ENCODE peak calls at places on chromosomes 16 and 17, in four cellular contexts. B, G, O and T are unnamed samples.

GRCh38 chr16:19179890-19180490 is 11.9 kb downstream of the SYT17 start:
- DNase-seq in O (peak), G (peak), B (no peak), T (peak)

GRCh38 chr17:2735896-2736295 is 13.6 kb downstream of the CCDC92B start:
- DNase-seq in G (no peak), B (no peak), O (no peak), T (no peak)

GRCh38 chr17:12664894-12665262 is 812 bp upstream of the MYOCD start:
- DNase-seq in G (no peak), B (no peak), O (no peak), T (no peak)

GRCh38 chr17:57532556-57532955 is 212.5 kb downstream of the CCDC182 start:
- DNase-seq in G (peak), B (no peak), O (no peak), T (no peak)

GRCh38 chr16:11056989-11057645 is 112.8 kb downstream of the CLEC16A start:
- DNase-seq in B (no peak), G (no peak), O (no peak), T (no peak)

GRCh38 chr16:15772579-15773293 is 84.1 kb downstream of the MYH11 start:
- DNase-seq in G (no peak), O (no peak), B (no peak), T (no peak)

GRCh38 chr17:8621585-8621984 is 8.9 kb downstream of the MYH10 start:
- DNase-seq in O (no peak), G (peak), B (no peak), T (no peak)

GRCh38 chr17:38711792-38712571 is 6.9 kb downstream of the MLLT6 start:
- DNase-seq in B (no peak), G (no peak), O (no peak), T (no peak)

GRCh38 chr17:28949185-28950016 is 1.9 kb downstream of the PHF12 start:
- DNase-seq in B (no peak), O (no peak), G (peak), T (peak)

GRCh38 chr17:31877911-31878702 is 19.1 kb upstream of the COPRS start:
- DNase-seq in G (no peak), O (no peak), B (no peak), T (no peak)

GRCh38 chr17:7056386-7056785 is 12.5 kb upstream of the SLC16A11 start:
- DNase-seq in B (no peak), G (no peak), O (no peak), T (no peak)

GRCh38 chr16:71917900-71918299 is 22.6 kb downstream of the IST1 start:
- DNase-seq in B (no peak), O (no peak), G (no peak), T (no peak)

GRCh38 chr16:56977256-56977655 is 12.1 kb upstream of the NLRC5 start:
- DNase-seq in B (no peak), O (no peak), G (no peak), T (no peak)

GRCh38 chr16:25092489-25092888 is 19.1 kb upstream of the LCMT1 start:
- DNase-seq in B (no peak), O (no peak), G (no peak), T (no peak)

GRCh38 chr16:76389126-76389525 is 111.9 kb downstream of the CNTNAP4 start:
- DNase-seq in G (no peak), B (no peak), O (no peak), T (no peak)

GRCh38 chr16:83215417-83216001 is 588.7 kb downstream of the CDH13 start:
- DNase-seq in B (no peak), O (peak), G (peak), T (peak)

GRCh38 chr17:19249681-19250080 is 12.5 kb downstream of the EPN2 start:
- DNase-seq in B (no peak), G (no peak), O (no peak), T (no peak)

GRCh38 chr16:50985733-50986132 is 165.3 kb downstream of the SALL1 start:
- DNase-seq in O (no peak), G (no peak), B (no peak), T (no peak)

GRCh38 chr16:25192096-25192495 is 24.7 kb upstream of the AQP8 start:
- DNase-seq in B (no peak), O (no peak), G (no peak), T (no peak)

GRCh38 chr17:67392111-67392510 is 15.0 kb downstream of the PITPNC1 start:
- DNase-seq in B (no peak), G (no peak), O (no peak), T (no peak)

GRCh38 chr17:75417054-75417453 is 11.6 kb upstream of the GRB2 start:
- DNase-seq in B (no peak), O (no peak), G (no peak), T (no peak)

GRCh38 chr17:42378597-42379594 is 9.3 kb downstream of the STAT3 start:
- DNase-seq in G (no peak), B (peak), O (no peak), T (no peak)

GRCh38 chr16:84091460-84091859 is 25.3 kb downstream of the MBTPS1 start:
- DNase-seq in B (no peak), G (peak), O (no peak), T (no peak)

GRCh38 chr16:1923299-1924034 is 5.3 kb upstream of the HS3ST6 start:
- DNase-seq in G (peak), O (peak), B (no peak), T (peak)

GRCh38 chr17:66960623-66961022 is 3.9 kb upstream of the CACNG4 start:
- DNase-seq in B (no peak), O (no peak), G (no peak), T (no peak)

GRCh38 chr16:19659554-19659953 is 58.5 kb downstream of the KNOP1 start:
- DNase-seq in G (no peak), O (no peak), B (no peak), T (no peak)

GRCh38 chr17:66165537-66166123 is 26.3 kb downstream of the CEP112 start:
- DNase-seq in B (peak), O (peak), G (peak), T (no peak)

GRCh38 chr17:44438634-44439033 is 49.2 kb upstream of the ITGA2B start:
- DNase-seq in G (no peak), B (no peak), O (no peak), T (no peak)

GRCh38 chr17:40175928-40176327 is 1.3 kb upstream of the RAPGEFL1 start:
- DNase-seq in B (no peak), G (no peak), O (no peak), T (no peak)

GRCh38 chr16:20678242-20678641 is 19.2 kb downstream of the ACSM1 start:
- DNase-seq in B (no peak), G (no peak), O (peak), T (no peak)

GRCh38 chr16:57826706-57827625 is 24.7 kb upstream of the KIFC3 start:
- DNase-seq in O (peak), G (no peak), B (no peak), T (no peak)

GRCh38 chr17:77935121-77935571 is 23.4 kb upstream of the TNRC6C start:
- DNase-seq in B (no peak), G (no peak), O (peak), T (no peak)
- TF ChIP-seq CREM in B (no peak), G (no peak), O (no peak), T (no peak)

DNA sequence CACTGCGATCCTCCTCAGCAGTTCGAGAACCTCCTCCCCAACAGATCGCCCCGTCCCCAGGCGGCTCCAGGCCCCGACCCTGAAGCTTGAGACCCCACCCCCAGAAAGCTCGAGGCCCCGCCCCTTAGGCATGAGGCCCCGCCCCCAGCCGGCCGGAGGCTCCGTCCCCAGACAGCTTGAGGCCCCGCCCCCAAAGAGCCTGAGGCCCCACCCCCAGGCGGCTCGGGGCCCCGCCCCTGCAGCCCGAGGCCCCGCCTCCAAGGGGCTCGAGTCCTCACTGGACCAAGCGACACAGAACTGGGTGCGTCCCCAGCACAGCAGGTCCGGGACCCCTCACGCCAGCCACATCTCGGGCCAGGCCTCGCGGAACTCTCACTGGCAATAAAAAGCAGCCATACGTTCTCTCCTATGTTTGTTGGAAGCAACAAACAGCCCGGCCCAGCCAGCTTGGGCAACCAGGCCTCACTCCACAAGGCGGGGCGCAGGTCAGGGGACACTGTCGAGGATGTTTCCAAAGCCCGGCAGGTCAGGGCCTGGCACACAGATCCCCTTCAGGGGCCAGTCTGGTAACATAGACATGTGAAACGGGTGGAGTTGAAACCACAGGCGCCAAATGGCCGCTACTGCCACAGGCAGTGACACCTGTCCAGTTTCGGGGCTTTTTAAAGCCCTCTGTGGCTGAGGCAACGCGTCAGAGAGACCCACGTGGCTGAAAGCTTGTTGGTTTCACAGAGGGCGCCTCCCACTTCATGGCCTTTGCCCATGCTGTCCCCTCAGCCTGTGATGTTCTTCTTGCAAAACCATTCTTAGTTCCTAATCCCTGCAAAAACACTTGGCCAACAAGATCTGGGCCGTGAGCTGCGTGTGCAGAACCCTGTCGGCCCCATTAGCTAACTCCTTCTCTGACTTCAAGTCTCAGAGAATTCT is 224.2 kb downstream of the PARN start:
- DNase-seq in B (peak), O (peak), G (peak), T (peak)
- TF ChIP-seq CREM in B (peak), O (peak), G (no peak), T (no peak)

GRCh38 chr16:22739077-22739476 is 74.9 kb upstream of the HS3ST2 start:
- DNase-seq in O (no peak), G (no peak), B (no peak), T (no peak)
- TF ChIP-seq CREM in O (no peak), G (no peak), B (no peak), T (no peak)

GRCh38 chr16:89035013-89035697 is 58.1 kb upstream of the CBFA2T3 start:
- DNase-seq in B (no peak), G (peak), O (no peak), T (no peak)

GRCh38 chr16:89033304-89033703 is 56.3 kb upstream of the CBFA2T3 start:
- DNase-seq in B (no peak), G (no peak), O (no peak), T (no peak)

GRCh38 chr16:89035698-89036570 is 57.7 kb upstream of the ACSF3 start:
- DNase-seq in O (no peak), B (no peak), G (no peak), T (no peak)

GRCh38 chr16:89033796-89034572 is 57.0 kb upstream of the CBFA2T3 start:
- DNase-seq in O (no peak), G (no peak), B (no peak), T (no peak)

DNA sequence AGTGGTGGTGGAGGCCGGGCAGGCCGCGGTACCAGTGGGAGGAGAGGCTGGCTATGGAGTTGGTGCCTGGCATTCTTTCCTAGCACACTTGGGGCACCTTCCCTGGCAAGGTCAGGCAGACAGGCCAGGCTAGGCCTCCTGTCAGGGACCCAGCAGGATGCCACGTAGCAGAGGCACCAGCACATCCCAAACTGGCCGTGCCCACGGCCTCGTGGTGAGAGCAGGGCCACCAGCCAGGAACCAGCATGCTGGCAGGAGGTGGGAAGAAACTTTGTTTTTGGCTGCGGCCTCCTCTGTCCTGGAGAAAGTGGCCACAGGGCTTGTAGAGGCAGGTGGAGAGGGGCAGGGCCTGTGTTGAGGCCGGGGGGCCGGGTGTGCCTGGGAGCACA is 57.6 kb upstream of the CBFA2T3 start:
- DNase-seq in B (no peak), O (no peak), G (no peak), T (no peak)
- TF ChIP-seq CREM in B (no peak), O (no peak), G (no peak), T (no peak)

DNA sequence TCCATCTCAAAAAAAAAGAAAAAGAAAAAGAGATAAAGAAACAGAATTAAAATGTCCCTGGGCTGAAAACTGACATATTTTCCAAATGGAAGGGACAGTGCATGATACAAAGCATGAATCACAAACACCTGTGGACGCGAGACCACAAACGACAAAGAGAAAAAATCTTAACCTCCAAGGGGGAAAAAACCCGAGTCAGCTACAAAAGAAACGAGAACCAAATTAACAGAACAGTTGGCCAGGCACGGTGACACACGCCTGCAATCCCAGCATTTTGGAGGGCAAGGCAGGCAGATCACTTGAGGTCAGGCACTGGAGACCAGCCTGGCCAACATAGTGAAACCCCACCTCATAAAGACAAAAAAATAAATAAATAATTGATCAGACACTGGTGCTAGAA is 1.9 kb downstream of the TRAP1 start:
- DNase-seq in O (no peak), B (no peak), G (no peak), T (no peak)
- TF ChIP-seq CREM in O (no peak), B (no peak), G (no peak), T (no peak)

GRCh38 chr16:73058616-73059409 is 10.9 kb upstream of the ZFHX3 start:
- DNase-seq in O (no peak), B (no peak), G (peak), T (peak)

GRCh38 chr16:73056383-73056782 is 8.5 kb upstream of the ZFHX3 start:
- DNase-seq in O (no peak), B (no peak), G (no peak), T (no peak)

GRCh38 chr16:73057369-73058210 is 9.7 kb upstream of the ZFHX3 start:
- DNase-seq in B (no peak), O (no peak), G (peak), T (peak)

GRCh38 chr16:73058221-73058615 is 10.3 kb upstream of the ZFHX3 start:
- DNase-seq in O (no peak), G (peak), B (no peak), T (no peak)

GRCh38 chr16:73056911-73057310 is 9.0 kb upstream of the ZFHX3 start:
- DNase-seq in G (no peak), O (no peak), B (no peak), T (no peak)
- TF ChIP-seq CREM in G (no peak), O (no peak), B (no peak), T (no peak)